ENCODE peak calls at places on chromosome 15, in nine cellular contexts. E, V, R, D, X, C, U, Q and G are unnamed samples.

GRCh38 chr15:69398541-69398940 is 15.6 kb upstream of the KIF23 start:
- DNase-seq in E (no peak), V (no peak), R (no peak), D (no peak), X (no peak), C (no peak), U (no peak), Q (no peak), G (no peak)

GRCh38 chr15:87917480-87917879 is 339.1 kb downstream of the NTRK3 start:
- DNase-seq in E (no peak), V (no peak), R (no peak), D (no peak), X (no peak), C (no peak), U (no peak), Q (no peak), G (no peak)

GRCh38 chr15:44298878-44299277 is 10.4 kb downstream of the GOLM2 start:
- DNase-seq in E (peak; percentile 14), V (peak; percentile 10), R (no peak), D (no peak), X (no peak), C (peak; percentile 30), U (peak; percentile 22), Q (no peak), G (no peak)

GRCh38 chr15:64429448-64429847 is 30.9 kb upstream of the ZNF609 start:
- DNase-seq in E (no peak), V (no peak), R (no peak), D (no peak), X (no peak), C (no peak), U (no peak), Q (no peak), G (no peak)

GRCh38 chr15:32956006-32956405 is 238.2 kb downstream of the GREM1 start:
- DNase-seq in E (peak; percentile 55), V (peak; percentile 25), R (no peak), D (no peak), X (no peak), C (peak; percentile 40), U (peak; percentile 8), Q (no peak), G (no peak)

GRCh38 chr15:81072551-81072950 is 61.5 kb upstream of the CFAP161 start:
- DNase-seq in E (no peak), V (no peak), R (no peak), D (no peak), X (no peak), C (no peak), U (no peak), Q (no peak), G (no peak)

GRCh38 chr15:71891026-71891425 is 80.7 kb downstream of the NR2E3 start:
- DNase-seq in E (no peak), V (no peak), R (no peak), D (no peak), X (no peak), C (no peak), U (no peak), Q (no peak), G (no peak)

GRCh38 chr15:50127255-50127777 is 8.3 kb upstream of the ATP8B4 start:
- DNase-seq in E (no peak), V (peak; percentile 24), R (no peak), D (no peak), X (no peak), C (no peak), U (no peak), Q (no peak), G (no peak)

GRCh38 chr15:26954403-26954802 is 16.6 kb upstream of the GABRG3 start:
- DNase-seq in E (no peak), V (no peak), R (no peak), D (no peak), X (no peak), C (no peak), U (no peak), Q (no peak), G (no peak)

GRCh38 chr15:73483053-73483452 is 40.1 kb downstream of the REC114 start:
- DNase-seq in E (no peak), V (no peak), R (no peak), D (no peak), X (no peak), C (no peak), U (no peak), Q (no peak), G (no peak)

GRCh38 chr15:62711691-62712454 is 330.7 kb upstream of the TPM1 start:
- DNase-seq in E (no peak), V (no peak), R (no peak), D (no peak), X (no peak), C (no peak), U (no peak), Q (no peak), G (no peak)

GRCh38 chr15:90342655-90343054 is 9.4 kb upstream of the ZNF774 start:
- DNase-seq in E (no peak), V (no peak), R (no peak), D (no peak), X (no peak), C (no peak), U (no peak), Q (no peak), G (no peak)

GRCh38 chr15:98807262-98807661 is 158.9 kb downstream of the IGF1R start:
- DNase-seq in E (no peak), V (no peak), R (no peak), D (no peak), X (no peak), C (no peak), U (no peak), Q (no peak), G (no peak)

GRCh38 chr15:62128916-62129315 is 36.2 kb downstream of the C2CD4B start:
- DNase-seq in E (no peak), V (no peak), R (no peak), D (no peak), X (no peak), C (no peak), U (no peak), Q (no peak), G (no peak)

GRCh38 chr15:62165029-62165792 is at the start of gene C2CD4B:
- DNase-seq in E (peak; percentile 17), V (no peak), R (peak; percentile 72), D (peak; percentile 18), X (no peak), C (peak; percentile 58), U (no peak), Q (peak; percentile 93), G (peak; percentile 69)

GRCh38 chr15:40204100-40204499 is 34.8 kb upstream of the PAK6 start:
- DNase-seq in E (no peak), V (no peak), R (no peak), D (no peak), X (no peak), C (no peak), U (no peak), Q (no peak), G (no peak)

GRCh38 chr15:28887344-28888174 is 1.8 kb downstream of the APBA2 start:
- DNase-seq in E (no peak), V (no peak), R (no peak), D (no peak), X (no peak), C (peak; percentile 47), U (no peak), Q (no peak), G (no peak)

GRCh38 chr15:38844683-38845195 is 280.1 kb upstream of the RASGRP1 start:
- DNase-seq in E (no peak), V (no peak), R (no peak), D (no peak), X (no peak), C (no peak), U (no peak), Q (no peak), G (no peak)

GRCh38 chr15:37121492-37121891 is 21.1 kb upstream of the MEIS2 start:
- DNase-seq in E (no peak), V (no peak), R (no peak), D (no peak), X (no peak), C (no peak), U (no peak), Q (no peak), G (no peak)

GRCh38 chr15:37122703-37123102 is 22.4 kb upstream of the MEIS2 start:
- DNase-seq in E (no peak), V (no peak), R (no peak), D (no peak), X (no peak), C (peak; percentile 48), U (no peak), Q (no peak), G (no peak)

GRCh38 chr15:37130356-37130755 is 30.0 kb upstream of the MEIS2 start:
- DNase-seq in E (no peak), V (no peak), R (no peak), D (no peak), X (no peak), C (no peak), U (no peak), Q (no peak), G (no peak)

GRCh38 chr15:37124330-37124729 is 24.0 kb upstream of the MEIS2 start:
- DNase-seq in E (no peak), V (no peak), R (no peak), D (no peak), X (no peak), C (no peak), U (no peak), Q (no peak), G (no peak)

GRCh38 chr15:37125143-37125542 is 24.8 kb upstream of the MEIS2 start:
- DNase-seq in E (no peak), V (no peak), R (no peak), D (no peak), X (no peak), C (no peak), U (no peak), Q (no peak), G (no peak)
- TF ChIP-seq EP300 in E (no peak), V (no peak), R (no peak), D (no peak), X (no peak), C (peak; percentile 91), U (no peak), Q (no peak), G (no peak)

GRCh38 chr15:92047900-92048299 is 194.4 kb downstream of the SLCO3A1 start:
- DNase-seq in E (no peak), V (no peak), R (no peak), D (no peak), X (no peak), C (no peak), U (no peak), Q (no peak), G (no peak)
- TF ChIP-seq CTCF in E (no peak), V (no peak), R (no peak), D (no peak), X (no peak), C (no peak), U (no peak), Q (no peak), G (no peak)

DNA sequence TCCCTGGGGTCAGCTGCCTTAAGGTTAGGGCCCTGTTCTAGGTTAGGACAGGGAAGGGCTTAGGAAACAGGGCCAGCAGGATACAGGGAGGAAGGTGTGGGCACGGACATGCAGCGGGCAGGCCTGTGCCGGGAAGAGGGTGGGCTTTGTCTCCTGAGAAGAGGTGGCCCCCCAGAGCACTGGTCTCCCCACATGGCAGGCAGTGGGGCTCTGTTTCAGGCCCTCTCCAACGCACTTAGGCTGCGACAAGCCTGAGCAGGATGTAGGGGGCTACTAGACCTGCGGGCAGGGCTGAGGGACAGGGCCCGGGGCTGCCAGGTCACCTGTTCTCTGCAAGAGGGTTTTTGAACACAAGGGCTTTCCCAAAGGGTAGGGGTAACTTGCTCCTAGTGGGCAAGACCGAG is 33.5 kb downstream of the KLF13 start:
- DNase-seq in E (no peak), V (no peak), R (no peak), D (no peak), X (no peak), C (no peak), U (no peak), Q (no peak), G (no peak)
- H3K4me1 ChIP-seq in E (peaks cover 14% of the 10 kb centered on the region), V (peaks cover 10% of the 10 kb centered on the region), R (peaks cover 84% of the 10 kb centered on the region), D (peaks cover 13% of the 10 kb centered on the region), X (peaks cover 100% of the 10 kb centered on the region), C (no peaks in the 10 kb centered on the region), U (peaks cover 41% of the 10 kb centered on the region), Q (peaks cover 100% of the 10 kb centered on the region), G (peaks cover 99% of the 10 kb centered on the region)

GRCh38 chr15:41610048-41610447 is 50.2 kb upstream of the MGA start:
- DNase-seq in E (no peak), V (no peak), R (no peak), D (no peak), X (no peak), C (no peak), U (no peak), Q (no peak), G (no peak)
- TF ChIP-seq EP300 in E (no peak), V (no peak), R (no peak), D (no peak), X (no peak), C (no peak), U (no peak), Q (no peak), G (no peak)